ENCODE peak calls at places on chromosomes 13 and 19, in six cellular contexts. D is type B pancreatic cell; T is bronchial epithelial cell; N is A549; K is GM18507; H is activated CD8-positive, alpha-beta T cell treated with anti-CD3 and anti-CD28 coated beads, Interleukin-2, amount 10 ng/mL, durations not matched to agents 7 days and 5 days. A is an unnamed sample.

GRCh38 chr19:38731654-38732301 is 12.5 kb downstream of the CAPN12 start:
- DNase-seq in D (no peak), T (no peak), K (no peak), N (no peak), H (no peak), A (no peak)

GRCh38 chr19:48090281-48090802 is 20.3 kb downstream of the PLA2G4C start:
- DNase-seq in T (no peak), H (no peak), K (no peak), D (no peak), N (no peak), A (peak; percentile 14)

GRCh38 chr13:80126382-80127068 is 214.4 kb downstream of the SPRY2 start:
- DNase-seq in N (no peak), D (no peak), T (no peak), H (no peak), K (no peak), A (no peak)

GRCh38 chr19:30107351-30107750 is 165.3 kb downstream of the URI1 start:
- DNase-seq in T (no peak), N (no peak), D (no peak), K (no peak), H (no peak), A (no peak)

GRCh38 chr19:47275866-47276461 is 1.3 kb downstream of the INAFM1 start:
- DNase-seq in N (no peak), K (no peak), T (no peak), H (no peak), D (no peak), A (no peak)

GRCh38 chr13:102799544-102800144 is 725 bp downstream of the BIVM start:
- DNase-seq in D (peak; percentile 78), N (peak; percentile 6), K (no peak), H (no peak), T (no peak), A (no peak)

GRCh38 chr19:3537101-3537437 is 1.9 kb upstream of the TEKTIP1 start:
- DNase-seq in T (no peak), H (no peak), K (no peak), N (no peak), D (no peak), A (no peak)

GRCh38 chr19:43956827-43957226 is 5.8 kb downstream of the ZNF221 start:
- DNase-seq in H (no peak), T (no peak), N (no peak), K (no peak), D (no peak), A (no peak)

A was measured in T1000.